ENCODE peak calls at places on chromosomes 16 and 17, in nine cellular contexts. One of them, this sample, is unnamed.

GRCh38 chr17:45994228-45994627 is 4.8 kb upstream of the STH start:
- DNase-seq in ascending aorta: no peak
- DNase-seq in GM20000: no peak
- DNase-seq in breast epithelium: no peak
- DNase-seq in endothelial cell: no peak
- DNase-seq in Calu3: no peak
- DNase-seq in choroid plexus epithelial cell: no peak
- DNase-seq in GM12865: no peak
- DNase-seq in fibroblast of lung: no peak
- DNase-seq in this sample: no peak

GRCh38 chr17:79126139-79126538 is 51.5 kb downstream of the ENGASE start:
- DNase-seq in GM20000: no peak
- DNase-seq in ascending aorta: no peak
- DNase-seq in choroid plexus epithelial cell: peak
- DNase-seq in breast epithelium: no peak
- DNase-seq in endothelial cell: no peak
- DNase-seq in fibroblast of lung: no peak
- DNase-seq in GM12865: no peak
- DNase-seq in Calu3: peak
- DNase-seq in this sample: no peak

GRCh38 chr16:49269231-49269630 is 12.4 kb downstream of the CBLN1 start:
- DNase-seq in ascending aorta: no peak
- DNase-seq in GM20000: no peak
- DNase-seq in Calu3: no peak
- DNase-seq in endothelial cell: no peak
- DNase-seq in choroid plexus epithelial cell: no peak
- DNase-seq in fibroblast of lung: no peak
- DNase-seq in breast epithelium: no peak
- DNase-seq in GM12865: no peak
- DNase-seq in this sample: no peak

GRCh38 chr17:59366040-59366757 is 34.7 kb downstream of the YPEL2 start:
- DNase-seq in ascending aorta: no peak
- DNase-seq in GM20000: no peak
- DNase-seq in Calu3: no peak
- DNase-seq in breast epithelium: no peak
- DNase-seq in GM12865: no peak
- DNase-seq in choroid plexus epithelial cell: peak
- DNase-seq in fibroblast of lung: peak
- DNase-seq in endothelial cell: no peak
- DNase-seq in this sample: no peak

GRCh38 chr17:47707056-47707791 is 13.3 kb downstream of the TBKBP1 start:
- DNase-seq in breast epithelium: no peak
- DNase-seq in ascending aorta: no peak
- DNase-seq in GM20000: no peak
- DNase-seq in endothelial cell: no peak
- DNase-seq in Calu3: no peak
- DNase-seq in choroid plexus epithelial cell: no peak
- DNase-seq in GM12865: no peak
- DNase-seq in fibroblast of lung: no peak
- DNase-seq in this sample: no peak

GRCh38 chr16:89921699-89922476 is 1.3 kb upstream of the TUBB3 start:
- DNase-seq in breast epithelium: no peak
- DNase-seq in choroid plexus epithelial cell: peak
- DNase-seq in ascending aorta: peak
- DNase-seq in Calu3: peak
- DNase-seq in endothelial cell: peak
- DNase-seq in GM12865: no peak
- DNase-seq in fibroblast of lung: peak
- DNase-seq in GM20000: no peak
- DNase-seq in this sample: no peak

GRCh38 chr16:8380311-8380710 is 210.0 kb downstream of the TMEM114 start:
- DNase-seq in breast epithelium: no peak
- DNase-seq in choroid plexus epithelial cell: no peak
- DNase-seq in endothelial cell: no peak
- DNase-seq in GM12865: no peak
- DNase-seq in fibroblast of lung: no peak
- DNase-seq in GM20000: no peak
- DNase-seq in ascending aorta: no peak
- DNase-seq in Calu3: no peak
- DNase-seq in this sample: no peak

GRCh38 chr16:53041196-53041977 is 11.3 kb downstream of the CHD9NB start:
- DNase-seq in GM12865: peak
- DNase-seq in endothelial cell: peak
- DNase-seq in fibroblast of lung: no peak
- DNase-seq in Calu3: peak
- DNase-seq in GM20000: no peak
- DNase-seq in choroid plexus epithelial cell: peak
- DNase-seq in breast epithelium: peak
- DNase-seq in ascending aorta: no peak
- DNase-seq in this sample: no peak

GRCh38 chr17:9056566-9056965 is 35.3 kb downstream of the NTN1 start:
- DNase-seq in ascending aorta: no peak
- DNase-seq in Calu3: no peak
- DNase-seq in choroid plexus epithelial cell: no peak
- DNase-seq in fibroblast of lung: no peak
- DNase-seq in endothelial cell: no peak
- DNase-seq in breast epithelium: no peak
- DNase-seq in GM12865: no peak
- DNase-seq in GM20000: no peak
- DNase-seq in this sample: no peak

GRCh38 chr16:48076455-48077012 is 79.3 kb downstream of the ABCC12 start:
- DNase-seq in endothelial cell: no peak
- DNase-seq in Calu3: no peak
- DNase-seq in GM12865: no peak
- DNase-seq in ascending aorta: no peak
- DNase-seq in fibroblast of lung: peak
- DNase-seq in breast epithelium: no peak
- DNase-seq in choroid plexus epithelial cell: no peak
- DNase-seq in GM20000: no peak
- DNase-seq in this sample: no peak

GRCh38 chr17:38735161-38735997 is 5.2 kb downstream of the CISD3 start:
- DNase-seq in endothelial cell: peak
- DNase-seq in breast epithelium: no peak
- DNase-seq in GM12865: peak
- DNase-seq in fibroblast of lung: no peak
- DNase-seq in ascending aorta: no peak
- DNase-seq in choroid plexus epithelial cell: no peak
- DNase-seq in Calu3: peak
- DNase-seq in GM20000: peak
- DNase-seq in this sample: no peak

GRCh38 chr17:38731526-38732294 is 1.6 kb downstream of the CISD3 start:
- DNase-seq in GM12865: no peak
- DNase-seq in ascending aorta: no peak
- DNase-seq in choroid plexus epithelial cell: no peak
- DNase-seq in endothelial cell: no peak
- DNase-seq in GM20000: no peak
- DNase-seq in fibroblast of lung: no peak
- DNase-seq in Calu3: no peak
- DNase-seq in breast epithelium: no peak
- DNase-seq in this sample: no peak

GRCh38 chr17:38732376-38733314 is 2.5 kb downstream of the CISD3 start:
- DNase-seq in breast epithelium: no peak
- DNase-seq in fibroblast of lung: no peak
- DNase-seq in endothelial cell: no peak
- DNase-seq in GM20000: no peak
- DNase-seq in Calu3: no peak
- DNase-seq in ascending aorta: no peak
- DNase-seq in choroid plexus epithelial cell: no peak
- DNase-seq in GM12865: no peak
- DNase-seq in this sample: no peak

GRCh38 chr17:38734235-38734633 is 4.1 kb downstream of the CISD3 start:
- DNase-seq in endothelial cell: no peak
- DNase-seq in GM20000: no peak
- DNase-seq in choroid plexus epithelial cell: no peak
- DNase-seq in breast epithelium: no peak
- DNase-seq in ascending aorta: no peak
- DNase-seq in fibroblast of lung: no peak
- DNase-seq in GM12865: no peak
- DNase-seq in Calu3: no peak
- DNase-seq in this sample: no peak

DNA sequence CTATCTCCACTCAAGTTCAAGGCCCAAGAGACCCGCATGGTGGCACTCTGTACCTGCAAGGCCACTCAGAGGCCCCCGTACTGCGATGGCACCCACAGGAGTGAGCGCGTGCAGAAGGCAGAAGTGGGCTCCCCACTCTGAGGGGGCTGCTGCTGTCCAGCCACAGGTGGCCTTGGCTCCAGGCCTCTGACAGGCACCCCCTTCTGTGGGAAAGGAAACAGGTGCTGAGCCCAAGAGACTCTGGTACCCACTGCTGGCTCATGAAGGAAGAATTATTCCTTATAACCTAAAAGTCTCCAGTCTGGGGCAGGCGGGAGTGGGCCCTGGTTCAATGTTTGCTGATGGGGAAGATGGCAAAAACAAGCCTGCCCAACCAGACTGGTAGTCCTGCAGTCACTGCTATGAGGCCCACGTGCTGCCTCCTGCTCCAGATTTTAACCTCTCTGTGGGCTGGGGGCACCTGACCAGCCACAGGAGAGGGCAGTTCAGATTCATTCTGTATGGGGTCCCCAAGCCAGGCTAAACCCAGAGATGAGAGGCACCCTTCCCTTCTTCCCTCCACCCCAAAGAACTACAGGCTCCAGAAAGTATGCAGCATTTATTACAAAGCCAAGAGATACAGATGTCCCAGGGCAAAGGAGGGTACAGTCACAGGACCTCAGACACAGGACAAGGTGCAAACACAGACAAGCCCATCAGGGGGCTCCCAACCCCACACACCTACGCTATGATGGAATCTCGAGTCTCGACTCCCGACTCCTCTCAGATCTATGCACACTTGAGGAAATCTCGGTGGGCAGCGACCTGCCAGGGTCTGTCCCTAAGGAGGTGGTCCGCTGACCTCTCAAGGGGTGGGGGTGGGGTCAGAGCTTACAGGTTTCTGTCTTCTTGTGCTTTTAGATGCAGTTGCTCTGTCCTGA is 3.4 kb downstream of the CISD3 start:
- DNase-seq in GM12865: peak
- DNase-seq in endothelial cell: no peak
- DNase-seq in ascending aorta: no peak
- DNase-seq in breast epithelium: no peak
- DNase-seq in fibroblast of lung: no peak
- DNase-seq in Calu3: peak
- DNase-seq in choroid plexus epithelial cell: no peak
- DNase-seq in GM20000: no peak
- DNase-seq in this sample: no peak
- TF ChIP-seq CTCF in GM12865: peak
- TF ChIP-seq CTCF in endothelial cell: no peak
- TF ChIP-seq CTCF in ascending aorta: no peak
- TF ChIP-seq CTCF in breast epithelium: no peak
- TF ChIP-seq CTCF in fibroblast of lung: no peak
- TF ChIP-seq CTCF in Calu3: peak
- TF ChIP-seq CTCF in choroid plexus epithelial cell: peak
- TF ChIP-seq CTCF in GM20000: peak
- TF ChIP-seq CTCF in this sample: peak

DNA sequence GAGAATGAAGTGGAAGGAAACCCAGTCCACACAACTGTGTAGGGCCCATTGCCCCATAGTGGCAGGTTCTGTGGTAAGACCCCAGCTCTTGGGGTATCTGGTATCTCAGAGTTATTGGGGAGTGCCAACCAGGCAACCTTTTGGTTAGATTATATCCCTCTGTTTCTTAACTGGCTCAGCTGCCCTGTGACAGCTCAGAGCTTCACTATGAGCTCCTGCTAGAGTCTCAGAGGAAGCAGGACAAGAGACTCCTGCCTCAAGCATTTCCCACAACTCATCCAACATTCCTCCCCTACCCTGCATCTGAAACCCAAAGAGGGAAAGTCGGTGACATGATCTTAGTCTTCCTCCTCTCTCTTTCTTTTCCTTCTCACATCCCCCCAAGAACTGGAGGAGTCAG is 292.3 kb downstream of the SHISA9 start:
- DNase-seq in fibroblast of lung: no peak
- DNase-seq in GM20000: no peak
- DNase-seq in endothelial cell: no peak
- DNase-seq in Calu3: no peak
- DNase-seq in breast epithelium: no peak
- DNase-seq in ascending aorta: no peak
- DNase-seq in choroid plexus epithelial cell: no peak
- DNase-seq in GM12865: no peak
- DNase-seq in this sample: no peak
- TF ChIP-seq CTCF in fibroblast of lung: no peak
- TF ChIP-seq CTCF in GM20000: no peak
- TF ChIP-seq CTCF in endothelial cell: no peak
- TF ChIP-seq CTCF in Calu3: no peak
- TF ChIP-seq CTCF in breast epithelium: no peak
- TF ChIP-seq CTCF in ascending aorta: no peak
- TF ChIP-seq CTCF in choroid plexus epithelial cell: no peak
- TF ChIP-seq CTCF in GM12865: no peak
- TF ChIP-seq CTCF in this sample: no peak

DNA sequence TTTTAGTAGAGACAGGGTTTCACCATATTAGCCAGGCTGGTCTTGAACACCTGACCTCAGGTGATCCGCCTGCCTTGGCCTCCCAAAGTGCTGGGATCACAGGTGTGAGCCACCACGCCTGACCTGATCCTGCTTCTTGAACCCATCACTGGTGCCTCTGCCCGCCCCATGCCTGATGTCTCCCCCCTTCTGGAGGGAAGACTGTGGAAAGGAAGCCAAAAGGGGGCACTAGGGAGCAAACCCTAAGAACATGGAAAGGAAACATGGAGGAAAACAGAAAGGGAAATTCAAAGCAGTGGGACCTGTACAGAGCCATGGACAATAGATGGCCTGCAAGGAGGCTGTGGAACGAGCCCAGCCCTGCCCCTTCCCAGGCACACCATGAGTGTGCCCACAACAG is 31.1 kb upstream of the FASN start:
- DNase-seq in Calu3: no peak
- DNase-seq in endothelial cell: no peak
- DNase-seq in GM20000: no peak
- DNase-seq in fibroblast of lung: no peak
- DNase-seq in choroid plexus epithelial cell: no peak
- DNase-seq in ascending aorta: no peak
- DNase-seq in GM12865: no peak
- DNase-seq in breast epithelium: no peak
- DNase-seq in this sample: no peak
- TF ChIP-seq CTCF in Calu3: peak
- TF ChIP-seq CTCF in endothelial cell: no peak
- TF ChIP-seq CTCF in GM20000: peak
- TF ChIP-seq CTCF in fibroblast of lung: no peak
- TF ChIP-seq CTCF in choroid plexus epithelial cell: peak
- TF ChIP-seq CTCF in ascending aorta: no peak
- TF ChIP-seq CTCF in GM12865: no peak
- TF ChIP-seq CTCF in breast epithelium: no peak
- TF ChIP-seq CTCF in this sample: peak

DNA sequence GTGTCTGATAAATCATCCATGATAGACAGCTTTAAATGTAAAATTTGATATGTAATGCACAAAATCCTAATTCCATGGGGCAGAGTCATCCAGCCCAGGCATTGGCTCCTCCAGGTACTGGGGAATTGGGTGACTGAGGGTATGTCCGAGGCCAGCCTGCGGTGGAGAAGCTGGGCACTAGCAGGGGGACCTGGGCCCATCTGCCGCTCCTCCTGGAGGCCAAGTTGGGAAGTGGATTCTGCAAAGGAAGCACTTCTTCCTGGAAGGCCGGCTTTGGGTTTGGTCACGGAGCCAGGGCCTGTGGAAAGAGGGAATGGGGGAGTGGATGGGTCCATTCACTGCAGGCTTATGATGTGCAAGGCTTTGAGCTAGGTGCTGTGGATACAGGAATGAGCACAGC is 85.8 kb downstream of the GNAO1 start:
- DNase-seq in GM12865: no peak
- DNase-seq in breast epithelium: peak
- DNase-seq in endothelial cell: peak
- DNase-seq in choroid plexus epithelial cell: no peak
- DNase-seq in GM20000: no peak
- DNase-seq in Calu3: no peak
- DNase-seq in ascending aorta: no peak
- DNase-seq in fibroblast of lung: no peak
- DNase-seq in this sample: no peak
- TF ChIP-seq CTCF in GM12865: no peak
- TF ChIP-seq CTCF in breast epithelium: no peak
- TF ChIP-seq CTCF in endothelial cell: peak
- TF ChIP-seq CTCF in choroid plexus epithelial cell: peak
- TF ChIP-seq CTCF in GM20000: no peak
- TF ChIP-seq CTCF in Calu3: no peak
- TF ChIP-seq CTCF in ascending aorta: no peak
- TF ChIP-seq CTCF in fibroblast of lung: no peak
- TF ChIP-seq CTCF in this sample: peak

This sample was measured in type B pancreatic cell.